ENCODE peak calls at places on chromosomes 3 and 15, in six cellular contexts. U, D, Z, E, T and S are unnamed samples. For H3K4me1, the result is how much of the 10 kb centered on the place peaks cover.

GRCh38 chr3:32443471-32443870 is 51.8 kb downstream of the CMTM7 start:
- DNase-seq in U (no peak), D (no peak), Z (no peak), E (no peak), T (no peak), S (no peak)

GRCh38 chr3:127196466-127197299 is 3.8 kb downstream of the PRR23E start:
- DNase-seq in U (no peak), D (no peak), Z (no peak), E (no peak), T (no peak), S (peak)

GRCh38 chr15:66981746-66982145 is 83.7 kb upstream of the SMAD3 start:
- DNase-seq in U (no peak), D (no peak), Z (no peak), E (no peak), T (no peak), S (no peak)

GRCh38 chr3:58609990-58610389 is 32.8 kb upstream of the FAM107A start:
- DNase-seq in U (no peak), D (no peak), Z (no peak), E (no peak), T (no peak), S (no peak)

GRCh38 chr15:89833966-89834365 is 19.3 kb upstream of the ANPEP start:
- DNase-seq in U (no peak), D (no peak), Z (no peak), E (no peak), T (no peak), S (no peak)

GRCh38 chr3:8856721-8857120 is 87.3 kb upstream of the OXTR start:
- DNase-seq in U (no peak), D (no peak), Z (no peak), E (no peak), T (no peak), S (no peak)

GRCh38 chr3:15462451-15462850 is 35.1 kb downstream of the EAF1 start:
- DNase-seq in U (no peak), D (no peak), Z (no peak), E (no peak), T (no peak), S (no peak)

GRCh38 chr15:93173369-93173768 is 84.4 kb upstream of the RGMA start:
- DNase-seq in U (no peak), D (no peak), Z (peak), E (no peak), T (no peak), S (no peak)

GRCh38 chr3:24389108-24390090 is 105.3 kb downstream of the THRB start:
- DNase-seq in U (no peak), D (no peak), Z (no peak), E (no peak), T (no peak), S (no peak)

GRCh38 chr3:71723452-71724170 is 1.6 kb downstream of the EIF4E3 start:
- DNase-seq in U (no peak), D (no peak), Z (no peak), E (no peak), T (no peak), S (no peak)

GRCh38 chr3:160343132-160343531 is 55.9 kb downstream of the IFT80 start:
- DNase-seq in U (no peak), D (no peak), Z (peak), E (no peak), T (no peak), S (no peak)

GRCh38 chr15:72227720-72228119 is 3.3 kb downstream of the PKM start:
- DNase-seq in U (no peak), D (no peak), Z (no peak), E (no peak), T (no peak), S (no peak)

GRCh38 chr3:181700168-181701087 is 11.3 kb upstream of the SOX2 start:
- DNase-seq in U (peak), D (no peak), Z (peak), E (peak), T (no peak), S (no peak)

GRCh38 chr3:12436514-12437222 is 47.6 kb upstream of the TSEN2 start:
- DNase-seq in U (no peak), D (no peak), Z (no peak), E (no peak), T (no peak), S (no peak)

GRCh38 chr3:86968224-86968932 is 22.6 kb downstream of the VGLL3 start:
- DNase-seq in U (no peak), D (no peak), Z (no peak), E (no peak), T (no peak), S (no peak)

GRCh38 chr3:100637197-100637631 is 27.8 kb downstream of the ADGRG7 start:
- DNase-seq in U (no peak), D (no peak), Z (peak), E (no peak), T (no peak), S (no peak)

GRCh38 chr15:70054884-70055387 is 42.8 kb downstream of the TLE3 start:
- DNase-seq in U (no peak), D (peak), Z (no peak), E (no peak), T (no peak), S (no peak)

GRCh38 chr15:70056091-70056680 is 41.5 kb downstream of the TLE3 start:
- DNase-seq in U (no peak), D (peak), Z (no peak), E (no peak), T (no peak), S (peak)

GRCh38 chr15:70054366-70054765 is 43.4 kb downstream of the TLE3 start:
- DNase-seq in U (no peak), D (peak), Z (no peak), E (no peak), T (no peak), S (no peak)

GRCh38 chr15:70053703-70054229 is 44.0 kb downstream of the TLE3 start:
- DNase-seq in U (no peak), D (peak), Z (no peak), E (no peak), T (no peak), S (peak)

GRCh38 chr15:70055601-70056051 is 42.1 kb downstream of the TLE3 start:
- DNase-seq in U (no peak), D (peak), Z (no peak), E (no peak), T (no peak), S (peak)
- TF ChIP-seq CTCF in U (no peak), D (no peak), Z (no peak), E (no peak), T (no peak), S (no peak)

GRCh38 chr3:184562146-184562861 is 719 bp downstream of the EPHB3 start:
- DNase-seq in U (no peak), D (peak), Z (no peak), E (no peak), T (peak), S (no peak)

GRCh38 chr3:184562875-184563568 is 1.4 kb downstream of the EPHB3 start:
- DNase-seq in U (no peak), D (no peak), Z (no peak), E (no peak), T (peak), S (no peak)

GRCh38 chr3:184560992-184561328 is 625 bp upstream of the EPHB3 start:
- DNase-seq in U (no peak), D (no peak), Z (no peak), E (no peak), T (peak), S (no peak)

GRCh38 chr3:184560531-184560930 is 1.1 kb upstream of the EPHB3 start:
- DNase-seq in U (no peak), D (peak), Z (no peak), E (no peak), T (peak), S (no peak)

DNA sequence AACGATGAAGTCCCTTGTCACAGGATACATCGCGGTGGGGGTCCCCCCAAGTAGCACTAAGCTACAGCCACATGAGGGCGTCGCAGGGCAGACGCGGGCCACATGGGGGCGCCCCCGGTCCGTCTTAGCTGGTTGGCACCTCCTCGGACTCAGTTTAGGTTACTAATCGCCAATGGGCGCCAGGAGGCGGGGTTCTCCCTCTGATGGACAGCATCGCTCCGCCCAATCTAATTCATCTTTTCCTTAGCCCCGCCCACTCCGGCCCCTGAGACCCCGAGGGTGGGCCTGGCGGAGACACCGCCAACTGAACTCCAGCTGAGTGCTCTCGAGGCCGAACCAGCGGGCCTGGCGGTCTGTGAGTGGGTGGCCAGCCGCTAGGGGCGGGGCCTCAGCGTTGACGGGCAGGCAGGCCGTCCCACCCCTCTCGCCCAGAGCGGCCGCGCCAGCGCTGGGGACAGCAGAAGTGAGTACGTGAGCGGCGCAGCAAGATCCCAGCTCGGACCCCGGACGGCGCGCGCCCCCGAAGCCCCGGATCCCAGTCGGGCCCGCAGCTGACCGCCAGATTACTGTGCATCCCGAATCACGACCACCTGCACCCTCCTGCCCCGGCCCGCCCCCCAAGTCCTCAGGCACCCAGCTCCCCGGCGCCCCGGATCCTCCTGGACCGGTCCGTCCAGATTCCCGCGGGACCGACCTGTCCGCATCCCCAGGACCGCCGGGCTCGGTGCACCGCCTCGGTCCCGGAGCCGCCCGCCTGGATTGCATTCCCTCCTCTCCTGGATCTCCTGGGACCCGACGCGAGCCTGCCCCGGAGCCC is at the start of gene EPHB3:
- DNase-seq in U (peak), D (peak), Z (peak), E (peak), T (peak), S (peak)
- TF ChIP-seq POLR2A in U (peak), D (peak), Z (peak), E (peak), T (peak), S (peak)

GRCh38 chr3:122283796-122284445 is 41.1 kb upstream of the CSTA start:
- DNase-seq in U (no peak), D (no peak), Z (no peak), E (no peak), T (no peak), S (no peak)
- H3K4me1 ChIP-seq in U (under half), D (under half), Z (under half), E (under half), T (under half), S (under half)

GRCh38 chr3:190261740-190262139 is 60.5 kb downstream of the CLDN1 start:
- DNase-seq in U (no peak), D (no peak), Z (no peak), E (peak), T (no peak), S (no peak)
- TF ChIP-seq CTCF in U (no peak), D (no peak), Z (no peak), E (no peak), T (no peak), S (no peak)

GRCh38 chr3:170908235-170909116 is at the start of gene EIF5A2:
- DNase-seq in U (peak), D (peak), Z (peak), E (peak), T (peak), S (peak)
- TF ChIP-seq POLR2A in U (peak), D (no peak), Z (peak), E (peak), T (peak), S (peak)

GRCh38 chr15:63014578-63014977 is 28.0 kb upstream of the TPM1 start:
- DNase-seq in U (no peak), D (no peak), Z (no peak), E (no peak), T (no peak), S (no peak)
- H3K4me1 ChIP-seq in U (under half), D (under half), Z (under half), E (under half), T (under half), S (under half)